ENCODE peak calls at places on chromosomes 16 and 17, in six cellular contexts. N, B, Z, K, U and P are unnamed samples.

GRCh38 chr17:75548839-75549238 is 23.3 kb downstream of the LLGL2 start:
- ATAC-seq in N (no peak), B (no peak), Z (no peak), K (peak; percentile 49), U (no peak), P (no peak)

GRCh38 chr16:69373019-69373418 is 12.8 kb downstream of the TERF2 start:
- ATAC-seq in N (no peak), B (no peak), Z (no peak), K (no peak), U (no peak), P (no peak)

GRCh38 chr16:48433849-48434530 is 48.8 kb upstream of the SIAH1 start:
- ATAC-seq in N (peak; percentile 13), B (no peak), Z (peak; percentile 51), K (no peak), U (no peak), P (no peak)

GRCh38 chr16:558298-559020 is 1.7 kb upstream of the PRR35 start:
- ATAC-seq in N (peak; percentile 68), B (peak; percentile 4), Z (no peak), K (peak; percentile 9), U (peak; percentile 17), P (no peak)

GRCh38 chr16:22353933-22354541 is 20.4 kb downstream of the CDR2 start:
- ATAC-seq in N (peak; percentile 91), B (peak; percentile 74), Z (no peak), K (no peak), U (peak; percentile 37), P (no peak)

GRCh38 chr17:2710804-2711607 is 558 bp downstream of the CLUH start:
- ATAC-seq in N (peak; percentile 59), B (peak; percentile 1), Z (no peak), K (peak; percentile 6), U (peak; percentile 12), P (peak; percentile 4)

GRCh38 chr17:57106107-57106835 is 21.2 kb downstream of the AKAP1 start:
- ATAC-seq in N (peak; percentile 85), B (peak; percentile 91), Z (no peak), K (no peak), U (peak; percentile 61), P (peak; percentile 14)

GRCh38 chr17:1872976-1873375 is 43.2 kb downstream of the RPA1 start:
- ATAC-seq in N (no peak), B (no peak), Z (no peak), K (no peak), U (no peak), P (no peak)

GRCh38 chr17:77316191-77316641 is 175.4 kb downstream of the SEC14L1 start:
- ATAC-seq in N (peak; percentile 67), B (peak; percentile 46), Z (peak; percentile 42), K (no peak), U (no peak), P (peak; percentile 26)

GRCh38 chr17:81973432-81973831 is 4.0 kb upstream of the ASPSCR1 start:
- ATAC-seq in N (no peak), B (no peak), Z (no peak), K (no peak), U (no peak), P (no peak)

GRCh38 chr17:4161179-4161559 is 18.2 kb downstream of the CYB5D2 start:
- ATAC-seq in N (peak; percentile 26), B (peak; percentile 94), Z (no peak), K (no peak), U (peak; percentile 18), P (peak; percentile 46)

GRCh38 chr16:50613281-50613991 is 65.2 kb downstream of the NKD1 start:
- ATAC-seq in N (no peak), B (no peak), Z (no peak), K (no peak), U (no peak), P (peak; percentile 33)

GRCh38 chr16:84141143-84141670 is 3.8 kb downstream of the HSDL1 start:
- ATAC-seq in N (peak; percentile 74), B (peak; percentile 71), Z (no peak), K (peak; percentile 29), U (peak; percentile 16), P (no peak)

GRCh38 chr16:4384497-4384896 is 12.8 kb downstream of the VASN start:
- ATAC-seq in N (peak; percentile 1), B (no peak), Z (peak; percentile 49), K (no peak), U (no peak), P (no peak)

GRCh38 chr17:10081571-10082169 is 116.7 kb downstream of the GAS7 start:
- ATAC-seq in N (no peak), B (no peak), Z (no peak), K (no peak), U (no peak), P (no peak)

GRCh38 chr16:66751135-66751991 is at the start of gene DYNC1LI2:
- ATAC-seq in N (peak; percentile 88), B (peak; percentile 91), Z (peak; percentile 97), K (peak; percentile 79), U (peak; percentile 89), P (peak; percentile 96)

GRCh38 chr16:66752958-66753357 is 1.5 kb upstream of the DYNC1LI2 start:
- ATAC-seq in N (no peak), B (no peak), Z (no peak), K (no peak), U (no peak), P (no peak)

GRCh38 chr16:66752379-66752778 is 970 bp upstream of the DYNC1LI2 start:
- ATAC-seq in N (no peak), B (no peak), Z (no peak), K (no peak), U (no peak), P (no peak)

GRCh38 chr16:66750279-66751134 is 902 bp downstream of the DYNC1LI2 start:
- ATAC-seq in N (peak; percentile 34), B (peak; percentile 32), Z (no peak), K (peak; percentile 22), U (peak; percentile 24), P (no peak)

DNA sequence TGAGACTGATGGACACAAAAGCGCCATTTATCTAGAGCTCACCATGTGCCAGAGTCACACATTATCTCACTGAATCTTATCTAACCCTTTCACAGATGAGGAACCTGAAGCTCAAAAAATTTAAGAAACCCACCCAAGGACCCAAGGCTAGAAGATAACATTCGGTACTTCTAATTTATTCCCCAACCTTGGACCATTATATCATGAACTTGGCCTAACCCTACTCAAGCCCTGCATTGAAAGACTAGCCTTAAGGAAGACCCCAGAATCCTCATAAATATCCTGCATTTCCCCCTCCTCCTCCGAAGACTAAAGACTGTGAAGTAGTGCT is 548 bp upstream of the DYNC1LI2 start:
- ATAC-seq in N (no peak), B (no peak), Z (no peak), K (no peak), U (no peak), P (no peak)
- TF ChIP-seq EP300 in N (no peak), B (no peak), Z (no peak), K (no peak), U (no peak), P (no peak)

GRCh38 chr16:10824111-10824893 is 5.7 kb upstream of the TVP23A start:
- ATAC-seq in N (no peak), B (no peak), Z (no peak), K (no peak), U (no peak), P (no peak)

GRCh38 chr16:10831899-10832886 is 13.6 kb upstream of the TVP23A start:
- ATAC-seq in N (no peak), B (no peak), Z (peak; percentile 21), K (peak; percentile 44), U (no peak), P (no peak)

GRCh38 chr16:10833271-10833670 is 14.7 kb upstream of the TVP23A start:
- ATAC-seq in N (no peak), B (no peak), Z (no peak), K (peak; percentile 58), U (no peak), P (no peak)

GRCh38 chr16:10827691-10828341 is 9.2 kb upstream of the TVP23A start:
- ATAC-seq in N (peak; percentile 33), B (no peak), Z (peak; percentile 79), K (peak; percentile 22), U (no peak), P (peak; percentile 81)

DNA sequence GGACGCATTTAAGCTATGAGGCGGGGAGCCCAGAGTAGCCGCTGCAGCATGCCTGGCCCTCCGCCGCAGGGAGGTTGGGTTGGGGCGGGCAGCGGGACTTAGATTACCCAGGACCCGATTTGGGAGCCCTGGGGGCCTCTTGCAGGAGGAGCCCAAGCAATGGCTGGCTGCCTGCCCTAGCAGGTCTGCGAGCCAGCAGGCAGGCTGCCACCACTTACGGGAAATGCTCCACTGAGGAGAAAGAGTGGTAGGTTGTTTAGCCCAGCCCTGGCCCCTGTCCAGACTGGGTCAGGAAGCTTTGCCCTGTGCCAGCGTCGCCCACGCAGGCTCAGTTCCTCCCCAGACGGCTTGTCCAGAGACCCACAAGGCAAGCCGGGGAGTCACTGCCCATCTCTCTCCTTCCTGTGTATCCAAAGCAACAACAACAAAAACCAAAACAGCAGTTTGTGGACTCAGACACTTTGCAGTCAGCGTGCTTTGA is 10.3 kb upstream of the TVP23A start:
- ATAC-seq in N (peak; percentile 13), B (peak; percentile 30), Z (peak; percentile 89), K (peak; percentile 5), U (no peak), P (peak; percentile 85)
- TF ChIP-seq EP300 in N (no peak), B (no peak), Z (peak; percentile 70), K (no peak), U (no peak), P (no peak)

DNA sequence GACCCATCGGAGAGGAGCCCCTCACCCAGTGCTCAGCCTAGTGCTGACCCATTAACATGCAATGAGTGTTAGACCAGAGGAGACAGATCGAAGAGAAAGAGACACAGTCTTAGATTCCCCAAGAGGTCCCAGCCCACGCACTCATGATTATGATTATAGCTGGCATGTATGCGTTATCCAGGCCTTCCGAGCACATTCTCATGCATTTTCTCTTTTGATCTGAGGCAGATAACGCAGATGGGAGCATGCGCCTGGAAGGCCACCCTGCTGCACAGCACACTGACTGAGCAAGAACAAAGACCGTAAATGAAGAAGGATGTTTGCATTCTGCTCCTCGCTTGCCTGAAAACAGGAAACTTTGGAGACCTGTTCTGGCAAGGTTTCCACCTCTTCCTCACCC is 232.7 kb downstream of the SOX9 start:
- ATAC-seq in N (no peak), B (no peak), Z (no peak), K (no peak), U (no peak), P (no peak)
- TF ChIP-seq EP300 in N (no peak), B (no peak), Z (no peak), K (no peak), U (no peak), P (no peak)

DNA sequence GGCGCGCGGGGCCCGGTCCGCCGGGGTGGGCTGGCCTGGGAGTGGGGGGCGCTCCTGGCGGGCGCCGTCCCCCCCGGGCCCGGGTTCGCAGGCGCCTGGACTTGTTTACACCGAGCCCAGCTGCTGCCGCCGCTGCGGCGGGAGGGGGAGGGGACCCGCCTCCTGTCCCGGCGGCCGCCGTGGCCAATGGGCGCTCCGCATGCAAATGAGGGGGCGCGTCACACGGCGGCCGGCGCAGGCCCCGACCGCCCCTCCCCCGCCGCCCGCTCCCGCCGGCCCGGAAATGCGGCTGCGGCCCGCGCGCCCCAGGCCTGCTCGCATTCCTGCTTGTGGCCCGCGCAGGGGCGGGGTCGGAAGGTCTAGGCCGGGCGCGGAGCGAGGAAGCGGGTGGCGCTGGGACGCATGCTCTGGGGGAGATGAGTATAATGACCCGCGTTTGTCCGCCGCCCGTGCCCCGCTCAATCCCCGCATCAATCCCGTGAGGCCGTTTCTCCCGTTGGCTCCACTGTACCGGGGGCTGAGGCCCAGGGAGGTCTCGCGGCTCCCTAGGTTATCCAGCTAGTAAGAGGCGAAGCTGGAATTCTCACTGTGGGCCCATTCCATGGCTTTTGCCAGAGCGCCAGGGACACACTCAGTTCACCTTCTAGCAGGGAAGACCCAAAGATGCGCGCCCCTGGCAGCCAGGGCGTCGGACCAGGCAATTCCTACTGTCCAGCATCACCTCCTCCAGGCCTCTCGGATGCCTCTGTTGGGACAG is at the start of gene YPEL3:
- ATAC-seq in N (peak; percentile 62), B (peak; percentile 33), Z (peak; percentile 85), K (peak; percentile 34), U (peak; percentile 73), P (peak; percentile 86)
- TF ChIP-seq EP300 in N (peak; percentile 39), B (no peak), Z (no peak), K (no peak), U (no peak), P (no peak)